ENCODE peak calls at places on chromosome 14, in four cellular contexts. H, C, J and U are unnamed samples.

GRCh38 chr14:89845346-89845745 is 109.2 kb downstream of the EFCAB11 start:
- DNase-seq in H (peak; percentile 33), C (no peak), J (no peak), U (no peak)

GRCh38 chr14:94382684-94383663 is 5.4 kb downstream of the SERPINA1 start:
- DNase-seq in H (no peak), C (no peak), J (peak; percentile 70), U (no peak)

GRCh38 chr14:48546996-48547395 is 871.6 kb upstream of the MDGA2 start:
- DNase-seq in H (no peak), C (no peak), J (no peak), U (no peak)

GRCh38 chr14:51931308-51931707 is 58.0 kb upstream of the RTRAF start:
- DNase-seq in H (no peak), C (no peak), J (no peak), U (no peak)

GRCh38 chr14:61331992-61332657 is 10.7 kb downstream of the PRKCH start:
- DNase-seq in H (no peak), C (no peak), J (no peak), U (no peak)

GRCh38 chr14:70008863-70009262 is 129.6 kb downstream of the SMOC1 start:
- DNase-seq in H (no peak), C (no peak), J (no peak), U (no peak)

GRCh38 chr14:63890553-63890952 is 37.7 kb downstream of the SYNE2 start:
- DNase-seq in H (no peak), C (no peak), J (no peak), U (no peak)

GRCh38 chr14:44700184-44700583 is 193.1 kb upstream of the FSCB start:
- DNase-seq in H (no peak), C (no peak), J (no peak), U (no peak)

GRCh38 chr14:58770501-58770982 is 132.8 kb downstream of the DACT1 start:
- DNase-seq in H (no peak), C (no peak), J (no peak), U (no peak)

GRCh38 chr14:92589213-92589852 is 75.8 kb downstream of the RIN3 start:
- DNase-seq in H (no peak), C (no peak), J (no peak), U (no peak)

GRCh38 chr14:33486499-33486898 is 464.4 kb downstream of the EGLN3 start:
- DNase-seq in H (no peak), C (no peak), J (no peak), U (no peak)

GRCh38 chr14:40362856-40363255 is 930.6 kb upstream of the FBXO33 start:
- DNase-seq in H (no peak), C (no peak), J (no peak), U (no peak)

GRCh38 chr14:83709116-83709515 is 1820.8 kb upstream of the FLRT2 start:
- DNase-seq in H (no peak), C (no peak), J (no peak), U (no peak)

GRCh38 chr14:90454041-90455000 is 57.5 kb downstream of the CALM1 start:
- DNase-seq in H (peak; percentile 67), C (peak; percentile 81), J (peak; percentile 81), U (peak; percentile 38)

GRCh38 chr14:81137316-81137715 is 83.4 kb downstream of the GTF2A1 start:
- DNase-seq in H (peak; percentile 12), C (no peak), J (no peak), U (no peak)

GRCh38 chr14:96681826-96682225 is 115.4 kb upstream of the VRK1 start:
- DNase-seq in H (no peak), C (no peak), J (no peak), U (no peak)

GRCh38 chr14:90781876-90782275 is 34.4 kb downstream of the TTC7B start:
- DNase-seq in H (no peak), C (no peak), J (peak; percentile 36), U (no peak)

GRCh38 chr14:103880334-103880985 is 33.1 kb upstream of the PPP1R13B start:
- DNase-seq in H (peak; percentile 54), C (peak; percentile 89), J (peak; percentile 96), U (peak; percentile 82)

GRCh38 chr14:103512701-103513611 is 9.7 kb downstream of the CKB start:
- DNase-seq in H (no peak), C (peak; percentile 78), J (no peak), U (no peak)

GRCh38 chr14:28596336-28596735 is 170.3 kb upstream of the FOXG1 start:
- DNase-seq in H (no peak), C (no peak), J (no peak), U (no peak)

GRCh38 chr14:65373011-65373670 is 39.4 kb upstream of the FUT8 start:
- DNase-seq in H (no peak), C (no peak), J (no peak), U (no peak)

GRCh38 chr14:24710403-24711063 is 76.5 kb upstream of the GZMB start:
- DNase-seq in H (peak; percentile 26), C (no peak), J (peak; percentile 91), U (peak; percentile 66)

GRCh38 chr14:35402323-35403084 is 2.0 kb downstream of the NFKBIA start:
- DNase-seq in H (no peak), C (no peak), J (no peak), U (peak; percentile 24)
- TF ChIP-seq POLR2A in H (no peak), C (no peak), J (no peak), U (no peak)

GRCh38 chr14:54364555-54365415 is 32.0 kb upstream of the CDKN3 start:
- DNase-seq in H (no peak), C (no peak), J (no peak), U (no peak)

GRCh38 chr14:54369343-54369742 is 27.5 kb upstream of the CDKN3 start:
- DNase-seq in H (no peak), C (no peak), J (no peak), U (no peak)

GRCh38 chr14:54370323-54371125 is 26.3 kb upstream of the CDKN3 start:
- DNase-seq in H (no peak), C (no peak), J (no peak), U (no peak)

GRCh38 chr14:54362759-54363437 is 33.9 kb upstream of the CDKN3 start:
- DNase-seq in H (no peak), C (no peak), J (no peak), U (no peak)

GRCh38 chr14:54366726-54367707 is 29.8 kb upstream of the CDKN3 start:
- DNase-seq in H (peak; percentile 38), C (no peak), J (no peak), U (no peak)
- TF ChIP-seq CTCF in H (peak; percentile 71), C (no peak), J (no peak), U (peak; percentile 25)

GRCh38 chr14:22918809-22919600 is at the start of gene RBM23:
- DNase-seq in H (peak; percentile 95), C (peak; percentile 100), J (peak; percentile 100), U (peak; percentile 100)
- TF ChIP-seq POLR2A in H (peak; percentile 75), C (peak; percentile 72), J (peak; percentile 60), U (peak; percentile 85)

GRCh38 chr14:21215879-21216251 is 53.4 kb downstream of the HNRNPC start:
- DNase-seq in H (no peak), C (no peak), J (no peak), U (no peak)
- TF ChIP-seq CTCF in H (no peak), C (no peak), J (no peak), U (no peak)

DNA sequence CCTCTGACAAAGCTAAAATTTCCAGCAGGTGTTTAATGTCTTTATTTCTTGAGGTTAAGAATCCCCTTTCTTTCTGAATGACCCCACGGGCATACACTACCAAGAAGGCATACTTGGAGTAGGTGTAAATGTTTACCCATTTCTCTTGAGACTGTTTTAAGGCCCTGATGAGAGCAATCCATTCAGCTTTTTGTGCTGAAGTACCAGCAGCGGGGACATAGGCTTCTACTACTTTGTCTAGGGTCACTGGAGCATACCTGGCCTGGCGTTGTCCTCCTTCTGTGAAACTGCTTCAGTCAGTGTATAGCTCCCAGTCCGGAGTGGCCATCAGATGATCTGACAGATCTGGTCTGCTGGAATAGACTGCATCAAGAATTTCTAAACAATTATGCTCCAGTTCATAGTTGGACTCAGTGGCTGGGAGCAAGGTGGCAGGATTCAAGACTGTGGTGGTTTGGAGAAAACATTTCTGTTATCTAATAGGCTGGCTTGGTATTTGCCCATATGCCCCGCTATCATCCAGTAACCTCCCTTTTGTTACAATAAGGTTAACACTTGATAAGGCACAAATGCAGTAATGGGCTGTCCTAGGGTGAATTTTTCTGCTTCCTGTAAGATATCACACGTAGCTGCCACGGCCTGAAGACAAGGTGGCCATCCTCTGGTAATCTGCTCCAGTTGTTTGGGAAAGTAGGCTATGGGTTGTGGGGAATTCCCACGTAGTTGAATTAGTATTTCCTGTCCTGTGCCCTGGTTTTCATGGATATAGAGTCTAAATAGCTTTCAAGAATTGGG is 22.9 kb downstream of the ANG start:
- DNase-seq in H (no peak), C (no peak), J (no peak), U (no peak)
- TF ChIP-seq POLR2A in H (no peak), C (no peak), J (no peak), U (no peak)

GRCh38 chr14:106286697-106287290 is 760.4 kb downstream of the TMEM121 start:
- DNase-seq in H (no peak), C (no peak), J (no peak), U (no peak)
- TF ChIP-seq CTCF in H (peak; percentile 7), C (no peak), J (no peak), U (no peak)

GRCh38 chr14:100777366-100778077 is 48.4 kb upstream of the MEG3 start:
- DNase-seq in H (no peak), C (peak; percentile 21), J (no peak), U (no peak)
- TF ChIP-seq POLR2A in H (no peak), C (no peak), J (no peak), U (no peak)

GRCh38 chr14:104927901-104928300 is 3.2 kb downstream of the PLD4 start:
- DNase-seq in H (no peak), C (no peak), J (no peak), U (no peak)
- TF ChIP-seq CTCF in H (no peak), C (no peak), J (no peak), U (no peak)

GRCh38 chr14:99795046-99795445 is 1.8 kb downstream of the EML1 start:
- DNase-seq in H (no peak), C (no peak), J (no peak), U (no peak)

GRCh38 chr14:99794156-99794780 is 1.1 kb downstream of the EML1 start:
- DNase-seq in H (no peak), C (no peak), J (no peak), U (no peak)

GRCh38 chr14:99792551-99793212 is 531 bp upstream of the EML1 start:
- DNase-seq in H (no peak), C (peak; percentile 72), J (peak; percentile 86), U (no peak)

GRCh38 chr14:99791476-99792283 is 1.5 kb upstream of the EML1 start:
- DNase-seq in H (no peak), C (no peak), J (peak; percentile 75), U (no peak)

GRCh38 chr14:99793213-99794155 is at the start of gene EML1:
- DNase-seq in H (peak; percentile 88), C (peak; percentile 93), J (peak; percentile 93), U (peak; percentile 65)
- TF ChIP-seq POLR2A in H (peak; percentile 58), C (no peak), J (no peak), U (peak; percentile 38)